ENCODE peak calls at places on chromosomes 2 and 18, in nine cellular contexts. One of them, this sample, is unnamed.

GRCh38 chr2:220935789-220936321 is 636.2 kb downstream of the EPHA4 start:
- DNase-seq in right atrium auricular region: no peak
- DNase-seq in body of pancreas: no peak
- DNase-seq in PC-9: no peak
- DNase-seq in IMR-90: peak; percentile 9
- DNase-seq in neural progenitor cell: no peak
- DNase-seq in uterus: no peak
- DNase-seq in tibial artery: no peak
- DNase-seq in spleen: no peak
- DNase-seq in this sample: no peak

GRCh38 chr2:50746526-50746925 is 285.4 kb downstream of the NRXN1 start:
- DNase-seq in neural progenitor cell: peak; percentile 40
- DNase-seq in spleen: no peak
- DNase-seq in uterus: no peak
- DNase-seq in PC-9: no peak
- DNase-seq in tibial artery: no peak
- DNase-seq in body of pancreas: peak; percentile 8
- DNase-seq in IMR-90: peak; percentile 27
- DNase-seq in right atrium auricular region: no peak
- DNase-seq in this sample: no peak

GRCh38 chr18:43622024-43622423 is 344.7 kb upstream of the SYT4 start:
- DNase-seq in PC-9: no peak
- DNase-seq in body of pancreas: no peak
- DNase-seq in right atrium auricular region: no peak
- DNase-seq in neural progenitor cell: no peak
- DNase-seq in tibial artery: no peak
- DNase-seq in uterus: no peak
- DNase-seq in spleen: no peak
- DNase-seq in IMR-90: no peak
- DNase-seq in this sample: no peak

GRCh38 chr18:39788395-39788794 is 2166.6 kb upstream of the PIK3C3 start:
- DNase-seq in IMR-90: peak; percentile 18
- DNase-seq in neural progenitor cell: no peak
- DNase-seq in uterus: no peak
- DNase-seq in PC-9: no peak
- DNase-seq in tibial artery: no peak
- DNase-seq in body of pancreas: no peak
- DNase-seq in spleen: no peak
- DNase-seq in right atrium auricular region: no peak
- DNase-seq in this sample: no peak

GRCh38 chr2:227460833-227461232 is 11.1 kb upstream of the AGFG1 start:
- DNase-seq in tibial artery: no peak
- DNase-seq in right atrium auricular region: no peak
- DNase-seq in PC-9: no peak
- DNase-seq in spleen: no peak
- DNase-seq in neural progenitor cell: no peak
- DNase-seq in uterus: no peak
- DNase-seq in body of pancreas: no peak
- DNase-seq in IMR-90: peak; percentile 36
- DNase-seq in this sample: no peak

GRCh38 chr2:171972329-171972982 is 27.3 kb upstream of the METAP1D start:
- DNase-seq in PC-9: no peak
- DNase-seq in IMR-90: no peak
- DNase-seq in right atrium auricular region: no peak
- DNase-seq in body of pancreas: no peak
- DNase-seq in tibial artery: no peak
- DNase-seq in neural progenitor cell: no peak
- DNase-seq in spleen: no peak
- DNase-seq in uterus: no peak
- DNase-seq in this sample: no peak

GRCh38 chr2:111670776-111671175 is 213.2 kb downstream of the ANAPC1 start:
- DNase-seq in neural progenitor cell: no peak
- DNase-seq in body of pancreas: no peak
- DNase-seq in uterus: no peak
- DNase-seq in IMR-90: no peak
- DNase-seq in right atrium auricular region: peak; percentile 43
- DNase-seq in tibial artery: no peak
- DNase-seq in PC-9: no peak
- DNase-seq in spleen: no peak
- DNase-seq in this sample: no peak

GRCh38 chr2:18299423-18300212 is 260.8 kb downstream of the RDH14 start:
- DNase-seq in neural progenitor cell: no peak
- DNase-seq in IMR-90: peak; percentile 96
- DNase-seq in PC-9: peak; percentile 99
- DNase-seq in right atrium auricular region: no peak
- DNase-seq in spleen: no peak
- DNase-seq in body of pancreas: peak; percentile 43
- DNase-seq in tibial artery: no peak
- DNase-seq in uterus: no peak
- DNase-seq in this sample: no peak

GRCh38 chr2:132276571-132276981 is 114.8 kb upstream of the ANKRD30BL start:
- DNase-seq in PC-9: no peak
- DNase-seq in uterus: no peak
- DNase-seq in tibial artery: no peak
- DNase-seq in IMR-90: no peak
- DNase-seq in right atrium auricular region: peak; percentile 9
- DNase-seq in spleen: no peak
- DNase-seq in neural progenitor cell: no peak
- DNase-seq in body of pancreas: no peak
- DNase-seq in this sample: no peak

GRCh38 chr2:26035110-26035728 is 1.3 kb downstream of the RAB10 start:
- DNase-seq in uterus: no peak
- DNase-seq in spleen: no peak
- DNase-seq in right atrium auricular region: peak; percentile 50
- DNase-seq in IMR-90: peak; percentile 2
- DNase-seq in tibial artery: no peak
- DNase-seq in neural progenitor cell: peak; percentile 53
- DNase-seq in body of pancreas: no peak
- DNase-seq in PC-9: no peak
- DNase-seq in this sample: no peak

GRCh38 chr2:227447606-227448005 is 24.4 kb upstream of the AGFG1 start:
- DNase-seq in PC-9: no peak
- DNase-seq in spleen: no peak
- DNase-seq in body of pancreas: no peak
- DNase-seq in right atrium auricular region: no peak
- DNase-seq in IMR-90: peak; percentile 88
- DNase-seq in uterus: no peak
- DNase-seq in neural progenitor cell: no peak
- DNase-seq in tibial artery: no peak
- DNase-seq in this sample: no peak

GRCh38 chr2:238019962-238020361 is 40.8 kb upstream of the SCLY start:
- DNase-seq in body of pancreas: no peak
- DNase-seq in spleen: no peak
- DNase-seq in IMR-90: no peak
- DNase-seq in right atrium auricular region: no peak
- DNase-seq in PC-9: no peak
- DNase-seq in tibial artery: no peak
- DNase-seq in uterus: no peak
- DNase-seq in neural progenitor cell: no peak
- DNase-seq in this sample: no peak

GRCh38 chr18:57275111-57275510 is 77.2 kb upstream of the ST8SIA3 start:
- DNase-seq in spleen: no peak
- DNase-seq in right atrium auricular region: no peak
- DNase-seq in tibial artery: no peak
- DNase-seq in neural progenitor cell: no peak
- DNase-seq in PC-9: no peak
- DNase-seq in IMR-90: no peak
- DNase-seq in uterus: no peak
- DNase-seq in body of pancreas: no peak
- DNase-seq in this sample: no peak

GRCh38 chr2:43276962-43277383 is 50.6 kb upstream of the ZFP36L2 start:
- DNase-seq in PC-9: peak; percentile 62
- DNase-seq in uterus: no peak
- DNase-seq in body of pancreas: peak; percentile 46
- DNase-seq in IMR-90: no peak
- DNase-seq in tibial artery: peak; percentile 69
- DNase-seq in right atrium auricular region: no peak
- DNase-seq in neural progenitor cell: no peak
- DNase-seq in spleen: no peak
- DNase-seq in this sample: no peak

GRCh38 chr2:172299741-172300140 is 127.6 kb upstream of the ITGA6 start:
- DNase-seq in spleen: no peak
- DNase-seq in PC-9: no peak
- DNase-seq in uterus: no peak
- DNase-seq in body of pancreas: peak; percentile 25
- DNase-seq in tibial artery: no peak
- DNase-seq in neural progenitor cell: no peak
- DNase-seq in right atrium auricular region: no peak
- DNase-seq in IMR-90: peak; percentile 91
- DNase-seq in this sample: no peak

GRCh38 chr2:119106301-119106897 is 52.2 kb downstream of the C1QL2 start:
- DNase-seq in tibial artery: no peak
- DNase-seq in uterus: no peak
- DNase-seq in PC-9: no peak
- DNase-seq in spleen: no peak
- DNase-seq in right atrium auricular region: no peak
- DNase-seq in IMR-90: peak; percentile 33
- DNase-seq in neural progenitor cell: peak; percentile 85
- DNase-seq in body of pancreas: peak; percentile 13
- DNase-seq in this sample: peak; percentile 31

GRCh38 chr2:73063909-73064875 is 7.3 kb downstream of the SFXN5 start:
- DNase-seq in neural progenitor cell: no peak
- DNase-seq in body of pancreas: no peak
- DNase-seq in PC-9: peak; percentile 66
- DNase-seq in right atrium auricular region: no peak
- DNase-seq in tibial artery: no peak
- DNase-seq in IMR-90: peak; percentile 86
- DNase-seq in uterus: no peak
- DNase-seq in spleen: peak; percentile 34
- DNase-seq in this sample: no peak

GRCh38 chr2:239523147-239523943 is 122.5 kb upstream of the HDAC4 start:
- DNase-seq in uterus: no peak
- DNase-seq in neural progenitor cell: no peak
- DNase-seq in body of pancreas: no peak
- DNase-seq in right atrium auricular region: no peak
- DNase-seq in tibial artery: no peak
- DNase-seq in IMR-90: no peak
- DNase-seq in PC-9: no peak
- DNase-seq in spleen: peak; percentile 63
- DNase-seq in this sample: peak; percentile 10

DNA sequence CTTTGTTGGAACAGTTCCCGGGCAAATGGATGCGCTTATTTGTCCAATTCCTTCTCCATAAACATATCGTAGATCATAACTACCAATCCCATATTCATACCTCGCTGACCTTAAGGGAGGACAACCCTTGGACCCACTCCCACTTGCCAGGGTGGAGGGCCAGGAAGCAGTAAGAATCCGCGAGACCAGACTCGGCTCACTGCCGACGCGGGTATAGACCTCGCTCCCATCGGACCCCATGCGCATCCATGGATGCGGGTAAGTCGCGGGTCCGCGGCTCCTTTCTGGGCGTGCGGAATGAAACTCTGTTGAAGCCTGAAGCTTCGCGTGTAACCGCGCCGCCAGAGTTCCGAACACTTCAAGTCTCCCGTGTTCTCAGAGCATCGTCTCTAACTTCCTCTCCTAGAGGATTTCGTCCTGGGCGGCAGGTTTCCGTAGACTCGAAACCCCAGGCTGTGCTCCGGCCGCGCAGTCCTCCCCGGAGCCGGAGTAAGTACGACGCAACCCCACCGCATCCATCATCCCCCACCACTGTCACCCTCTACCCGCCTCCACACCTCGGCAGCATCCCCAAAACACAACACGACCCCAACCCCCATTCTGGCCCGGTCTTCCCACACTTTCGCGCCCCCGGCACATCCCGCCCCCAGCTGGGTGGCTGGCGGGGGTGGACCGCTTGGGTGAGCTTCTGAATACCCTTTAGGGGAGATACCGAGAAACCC is 1.0 kb downstream of the DSC3 start:
- DNase-seq in tibial artery: no peak
- DNase-seq in neural progenitor cell: peak; percentile 64
- DNase-seq in right atrium auricular region: no peak
- DNase-seq in IMR-90: no peak
- DNase-seq in uterus: no peak
- DNase-seq in PC-9: no peak
- DNase-seq in body of pancreas: no peak
- DNase-seq in spleen: peak; percentile 61
- DNase-seq in this sample: no peak
- H3K4me3 ChIP-seq in tibial artery: peak overlapping the region; percentile 46
- H3K4me3 ChIP-seq in neural progenitor cell: peak overlapping the region; percentile 53
- H3K4me3 ChIP-seq in right atrium auricular region: peak overlapping the region; percentile 43
- H3K4me3 ChIP-seq in IMR-90: no peak overlapping the region
- H3K4me3 ChIP-seq in uterus: no peak overlapping the region
- H3K4me3 ChIP-seq in PC-9: no peak overlapping the region
- H3K4me3 ChIP-seq in body of pancreas: no peak overlapping the region
- H3K4me3 ChIP-seq in spleen: no peak overlapping the region
- H3K4me3 ChIP-seq in this sample: no peak overlapping the region

DNA sequence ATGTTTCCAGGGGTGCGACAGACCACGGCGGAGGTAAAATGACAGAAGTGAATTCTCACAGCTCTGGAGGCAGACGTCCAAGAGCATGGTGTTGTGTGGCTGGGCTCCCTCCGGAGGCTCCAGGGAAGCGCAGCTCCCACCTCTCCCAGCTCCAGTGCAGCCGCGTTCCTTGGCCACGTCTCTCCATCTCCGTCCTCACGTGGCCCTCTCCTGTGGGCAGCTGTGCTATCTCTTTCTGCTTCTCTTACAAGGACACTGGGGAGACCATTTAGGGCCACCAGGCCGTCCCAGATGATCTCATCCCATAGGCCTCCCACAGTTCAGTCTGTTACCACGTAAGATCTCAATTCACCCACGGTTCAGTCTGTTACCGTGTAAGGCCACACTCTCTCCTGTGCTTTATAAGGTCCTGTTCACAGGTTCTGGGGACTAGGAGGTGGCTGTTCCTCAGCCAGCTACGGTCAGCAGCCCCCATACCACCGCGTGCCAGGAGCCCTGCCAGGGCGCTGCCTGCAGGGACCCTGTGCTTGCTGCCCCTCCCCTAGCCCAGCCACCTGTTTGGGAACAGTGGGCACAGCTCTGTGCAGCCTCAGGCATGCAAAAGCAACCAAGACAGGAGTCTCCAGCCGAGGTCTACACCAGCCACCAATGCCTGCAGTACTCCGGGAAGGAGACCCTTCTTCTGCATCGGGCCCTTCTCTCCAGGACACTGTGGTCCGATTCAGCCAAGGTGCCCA is 2.9 kb upstream of the MAB21L4 start:
- DNase-seq in neural progenitor cell: no peak
- DNase-seq in IMR-90: no peak
- DNase-seq in tibial artery: no peak
- DNase-seq in right atrium auricular region: no peak
- DNase-seq in spleen: no peak
- DNase-seq in uterus: no peak
- DNase-seq in PC-9: peak; percentile 64
- DNase-seq in body of pancreas: no peak
- DNase-seq in this sample: no peak
- H3K4me1 ChIP-seq in neural progenitor cell: no peaks in the 10 kb centered on the region
- H3K4me1 ChIP-seq in IMR-90: no peaks in the 10 kb centered on the region
- H3K4me1 ChIP-seq in tibial artery: no peaks in the 10 kb centered on the region
- H3K4me1 ChIP-seq in right atrium auricular region: peaks cover 21% of the 10 kb centered on the region
- H3K4me1 ChIP-seq in spleen: no peaks in the 10 kb centered on the region
- H3K4me1 ChIP-seq in uterus: no peaks in the 10 kb centered on the region
- H3K4me1 ChIP-seq in PC-9: peaks cover 65% of the 10 kb centered on the region
- H3K4me1 ChIP-seq in body of pancreas: peaks cover 15% of the 10 kb centered on the region
- H3K4me1 ChIP-seq in this sample: peaks cover 12% of the 10 kb centered on the region

GRCh38 chr2:196322963-196323810 is 151.8 kb upstream of the STK17B start:
- DNase-seq in PC-9: no peak
- DNase-seq in tibial artery: no peak
- DNase-seq in right atrium auricular region: no peak
- DNase-seq in uterus: no peak
- DNase-seq in spleen: no peak
- DNase-seq in neural progenitor cell: no peak
- DNase-seq in body of pancreas: no peak
- DNase-seq in IMR-90: peak; percentile 70
- DNase-seq in this sample: no peak
- TF ChIP-seq CTCF in PC-9: no peak
- TF ChIP-seq CTCF in tibial artery: no peak
- TF ChIP-seq CTCF in right atrium auricular region: no peak
- TF ChIP-seq CTCF in uterus: no peak
- TF ChIP-seq CTCF in spleen: no peak
- TF ChIP-seq CTCF in neural progenitor cell: no peak
- TF ChIP-seq CTCF in body of pancreas: no peak
- TF ChIP-seq CTCF in IMR-90: no peak
- TF ChIP-seq CTCF in this sample: no peak

GRCh38 chr2:197378494-197378972 is 56.3 kb downstream of the SF3B1 start:
- DNase-seq in tibial artery: no peak
- DNase-seq in PC-9: no peak
- DNase-seq in body of pancreas: peak; percentile 49
- DNase-seq in spleen: no peak
- DNase-seq in uterus: peak; percentile 39
- DNase-seq in IMR-90: peak; percentile 44
- DNase-seq in right atrium auricular region: no peak
- DNase-seq in neural progenitor cell: peak; percentile 74
- DNase-seq in this sample: no peak
- H3K4me3 ChIP-seq in tibial artery: peak overlapping the region; percentile 41
- H3K4me3 ChIP-seq in PC-9: no peak overlapping the region
- H3K4me3 ChIP-seq in body of pancreas: no peak overlapping the region
- H3K4me3 ChIP-seq in spleen: no peak overlapping the region
- H3K4me3 ChIP-seq in uterus: no peak overlapping the region
- H3K4me3 ChIP-seq in IMR-90: no peak overlapping the region
- H3K4me3 ChIP-seq in right atrium auricular region: no peak overlapping the region
- H3K4me3 ChIP-seq in neural progenitor cell: no peak overlapping the region
- H3K4me3 ChIP-seq in this sample: no peak overlapping the region